ENCODE peak calls at places on chromosomes 11 and 22, in five cellular contexts. One of them, this sample, is unnamed.

GRCh38 chr22:21865041-21865440 is 2.4 kb downstream of the MAPK1 start:
- DNase-seq in COLO829: no peak
- DNase-seq in iris pigment epithelial cell: peak
- DNase-seq in foreskin keratinocyte: no peak
- DNase-seq in mammary epithelial cell: peak
- DNase-seq in this sample: no peak

GRCh38 chr11:86214710-86215109 is 29.8 kb upstream of the EED start:
- DNase-seq in foreskin keratinocyte: no peak
- DNase-seq in iris pigment epithelial cell: no peak
- DNase-seq in COLO829: no peak
- DNase-seq in mammary epithelial cell: peak
- DNase-seq in this sample: peak

GRCh38 chr11:111462329-111462728 is 49.9 kb downstream of the BTG4 start:
- DNase-seq in mammary epithelial cell: no peak
- DNase-seq in iris pigment epithelial cell: no peak
- DNase-seq in COLO829: no peak
- DNase-seq in foreskin keratinocyte: no peak
- DNase-seq in this sample: no peak

GRCh38 chr11:71266114-71266833 is 13.9 kb upstream of the SHANK2 start:
- DNase-seq in COLO829: no peak
- DNase-seq in iris pigment epithelial cell: no peak
- DNase-seq in foreskin keratinocyte: no peak
- DNase-seq in mammary epithelial cell: no peak
- DNase-seq in this sample: no peak

GRCh38 chr11:3841426-3842304 is 906 bp upstream of the RHOG start:
- DNase-seq in mammary epithelial cell: no peak
- DNase-seq in iris pigment epithelial cell: peak
- DNase-seq in COLO829: peak
- DNase-seq in foreskin keratinocyte: no peak
- DNase-seq in this sample: peak

GRCh38 chr11:69040581-69041260 is 8.0 kb upstream of the TPCN2 start:
- DNase-seq in foreskin keratinocyte: no peak
- DNase-seq in COLO829: peak
- DNase-seq in mammary epithelial cell: no peak
- DNase-seq in iris pigment epithelial cell: peak
- DNase-seq in this sample: no peak

GRCh38 chr11:122981388-122982264 is at the start of gene BSX:
- DNase-seq in COLO829: peak
- DNase-seq in iris pigment epithelial cell: peak
- DNase-seq in mammary epithelial cell: peak
- DNase-seq in foreskin keratinocyte: peak
- DNase-seq in this sample: peak

GRCh38 chr11:121212696-121213567 is 79.6 kb upstream of the SC5D start:
- DNase-seq in foreskin keratinocyte: no peak
- DNase-seq in mammary epithelial cell: no peak
- DNase-seq in iris pigment epithelial cell: no peak
- DNase-seq in COLO829: no peak
- DNase-seq in this sample: no peak

GRCh38 chr11:44136176-44136945 is 40.9 kb downstream of the EXT2 start:
- DNase-seq in foreskin keratinocyte: no peak
- DNase-seq in COLO829: no peak
- DNase-seq in mammary epithelial cell: no peak
- DNase-seq in iris pigment epithelial cell: no peak
- DNase-seq in this sample: no peak

GRCh38 chr11:62445314-62445740 is 26.5 kb downstream of the SCGB1A1 start:
- DNase-seq in COLO829: no peak
- DNase-seq in mammary epithelial cell: no peak
- DNase-seq in iris pigment epithelial cell: no peak
- DNase-seq in foreskin keratinocyte: no peak
- DNase-seq in this sample: no peak

GRCh38 chr22:42397332-42398246 is 34.6 kb downstream of the NFAM1 start:
- DNase-seq in iris pigment epithelial cell: no peak
- DNase-seq in foreskin keratinocyte: no peak
- DNase-seq in COLO829: no peak
- DNase-seq in mammary epithelial cell: no peak
- DNase-seq in this sample: peak

GRCh38 chr11:60927600-60927999 is 3.3 kb downstream of the TMEM132A start:
- DNase-seq in COLO829: no peak
- DNase-seq in iris pigment epithelial cell: no peak
- DNase-seq in foreskin keratinocyte: no peak
- DNase-seq in mammary epithelial cell: no peak
- DNase-seq in this sample: no peak

This sample was measured in GM06990.